ENCODE peak calls at places on chromosome 1, in ten cellular contexts. One of them, this sample, is unnamed. For H3K4me1, the result is how much of the 10 kb centered on the place peaks cover.

GRCh38 chr1:183291802-183292515 is 105.9 kb downstream of the LAMC2 start:
- DNase-seq in heart left ventricle: no peak
- DNase-seq in heart right ventricle: no peak
- DNase-seq in esophagus squamous epithelium: no peak
- DNase-seq in body of pancreas: no peak
- DNase-seq in CD4-positive, alpha-beta memory T cell: no peak
- DNase-seq in lung: no peak
- DNase-seq in fibroblast of lung: peak
- DNase-seq in A549: no peak
- DNase-seq in uterus: peak
- DNase-seq in this sample: no peak

GRCh38 chr1:85137660-85138059 is 63.2 kb downstream of the SYDE2 start:
- DNase-seq in heart left ventricle: peak
- DNase-seq in heart right ventricle: peak
- DNase-seq in esophagus squamous epithelium: no peak
- DNase-seq in body of pancreas: peak
- DNase-seq in CD4-positive, alpha-beta memory T cell: no peak
- DNase-seq in lung: peak
- DNase-seq in fibroblast of lung: peak
- DNase-seq in A549: peak
- DNase-seq in uterus: no peak
- DNase-seq in this sample: peak

GRCh38 chr1:225454067-225454618 is 26.3 kb upstream of the LBR start:
- DNase-seq in heart left ventricle: no peak
- DNase-seq in heart right ventricle: no peak
- DNase-seq in esophagus squamous epithelium: no peak
- DNase-seq in body of pancreas: no peak
- DNase-seq in CD4-positive, alpha-beta memory T cell: no peak
- DNase-seq in lung: no peak
- DNase-seq in fibroblast of lung: no peak
- DNase-seq in A549: no peak
- DNase-seq in uterus: no peak
- DNase-seq in this sample: no peak

GRCh38 chr1:228902781-228903572 is 167.7 kb downstream of the RHOU start:
- DNase-seq in heart left ventricle: peak
- DNase-seq in heart right ventricle: peak
- DNase-seq in esophagus squamous epithelium: peak
- DNase-seq in body of pancreas: peak
- DNase-seq in CD4-positive, alpha-beta memory T cell: no peak
- DNase-seq in lung: peak
- DNase-seq in fibroblast of lung: peak
- DNase-seq in A549: peak
- DNase-seq in uterus: peak
- DNase-seq in this sample: peak

GRCh38 chr1:152044386-152044785 is 7.6 kb upstream of the S100A11 start:
- DNase-seq in heart left ventricle: no peak
- DNase-seq in heart right ventricle: no peak
- DNase-seq in esophagus squamous epithelium: no peak
- DNase-seq in body of pancreas: no peak
- DNase-seq in CD4-positive, alpha-beta memory T cell: no peak
- DNase-seq in lung: no peak
- DNase-seq in fibroblast of lung: no peak
- DNase-seq in A549: no peak
- DNase-seq in uterus: no peak
- DNase-seq in this sample: no peak

GRCh38 chr1:151832318-151832984 is 849 bp upstream of the RORC start:
- DNase-seq in heart left ventricle: peak
- DNase-seq in heart right ventricle: peak
- DNase-seq in esophagus squamous epithelium: no peak
- DNase-seq in body of pancreas: peak
- DNase-seq in CD4-positive, alpha-beta memory T cell: no peak
- DNase-seq in lung: peak
- DNase-seq in fibroblast of lung: no peak
- DNase-seq in A549: no peak
- DNase-seq in uterus: peak
- DNase-seq in this sample: peak

GRCh38 chr1:77468556-77468955 is 186.7 kb downstream of the AK5 start:
- DNase-seq in heart left ventricle: no peak
- DNase-seq in heart right ventricle: no peak
- DNase-seq in esophagus squamous epithelium: no peak
- DNase-seq in body of pancreas: no peak
- DNase-seq in CD4-positive, alpha-beta memory T cell: no peak
- DNase-seq in lung: no peak
- DNase-seq in fibroblast of lung: no peak
- DNase-seq in A549: no peak
- DNase-seq in uterus: no peak
- DNase-seq in this sample: no peak

GRCh38 chr1:51945591-51945990 is 44.9 kb downstream of the RAB3B start:
- DNase-seq in heart left ventricle: no peak
- DNase-seq in heart right ventricle: no peak
- DNase-seq in esophagus squamous epithelium: no peak
- DNase-seq in body of pancreas: no peak
- DNase-seq in CD4-positive, alpha-beta memory T cell: no peak
- DNase-seq in lung: no peak
- DNase-seq in fibroblast of lung: peak
- DNase-seq in A549: no peak
- DNase-seq in uterus: no peak
- DNase-seq in this sample: no peak

GRCh38 chr1:924619-925323 is 1.0 kb downstream of the SAMD11 start:
- DNase-seq in heart left ventricle: no peak
- DNase-seq in heart right ventricle: peak
- DNase-seq in esophagus squamous epithelium: no peak
- DNase-seq in body of pancreas: peak
- DNase-seq in CD4-positive, alpha-beta memory T cell: no peak
- DNase-seq in lung: no peak
- DNase-seq in fibroblast of lung: peak
- DNase-seq in A549: no peak
- DNase-seq in uterus: peak
- DNase-seq in this sample: no peak

GRCh38 chr1:246659594-246660140 is 64.5 kb upstream of the SCCPDH start:
- DNase-seq in heart left ventricle: no peak
- DNase-seq in heart right ventricle: no peak
- DNase-seq in esophagus squamous epithelium: no peak
- DNase-seq in body of pancreas: no peak
- DNase-seq in CD4-positive, alpha-beta memory T cell: no peak
- DNase-seq in lung: no peak
- DNase-seq in fibroblast of lung: no peak
- DNase-seq in A549: no peak
- DNase-seq in uterus: no peak
- DNase-seq in this sample: no peak

DNA sequence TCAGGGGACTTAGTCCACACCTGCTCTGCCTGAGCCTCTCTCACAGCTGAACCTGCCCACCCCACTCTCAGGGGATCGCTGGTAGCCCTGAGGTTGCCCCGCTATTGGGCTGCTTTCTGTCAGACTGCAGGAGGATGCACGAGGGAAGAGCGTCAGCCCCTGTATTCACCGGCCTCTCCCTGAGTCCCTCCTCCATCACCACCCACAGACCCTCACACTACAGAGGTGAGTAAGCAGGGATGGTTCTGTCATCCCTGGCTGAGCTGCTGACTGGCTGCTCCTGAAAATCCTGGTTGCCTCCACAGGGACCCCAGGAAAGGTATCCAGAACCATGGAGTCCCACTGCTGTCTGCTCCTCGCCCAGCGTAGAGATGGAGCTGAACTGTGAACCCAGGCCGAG is 118.7 kb downstream of the SYT2 start:
- DNase-seq in heart left ventricle: no peak
- DNase-seq in heart right ventricle: no peak
- DNase-seq in esophagus squamous epithelium: no peak
- DNase-seq in body of pancreas: no peak
- DNase-seq in CD4-positive, alpha-beta memory T cell: no peak
- DNase-seq in lung: no peak
- DNase-seq in fibroblast of lung: no peak
- DNase-seq in A549: no peak
- DNase-seq in uterus: no peak
- DNase-seq in this sample: no peak
- H3K4me1 ChIP-seq in heart left ventricle: under half
- H3K4me1 ChIP-seq in heart right ventricle: half or more
- H3K4me1 ChIP-seq in esophagus squamous epithelium: half or more
- H3K4me1 ChIP-seq in body of pancreas: under half
- H3K4me1 ChIP-seq in CD4-positive, alpha-beta memory T cell: under half
- H3K4me1 ChIP-seq in lung: under half
- H3K4me1 ChIP-seq in fibroblast of lung: under half
- H3K4me1 ChIP-seq in A549: half or more
- H3K4me1 ChIP-seq in uterus: under half
- H3K4me1 ChIP-seq in this sample: half or more

GRCh38 chr1:21620011-21620410 is 49.1 kb downstream of the RAP1GAP start:
- DNase-seq in heart left ventricle: no peak
- DNase-seq in heart right ventricle: no peak
- DNase-seq in esophagus squamous epithelium: no peak
- DNase-seq in body of pancreas: no peak
- DNase-seq in CD4-positive, alpha-beta memory T cell: no peak
- DNase-seq in lung: no peak
- DNase-seq in fibroblast of lung: no peak
- DNase-seq in A549: no peak
- DNase-seq in uterus: no peak
- DNase-seq in this sample: no peak
- H3K27ac ChIP-seq in heart left ventricle: no peak
- H3K27ac ChIP-seq in heart right ventricle: no peak
- H3K27ac ChIP-seq in esophagus squamous epithelium: no peak
- H3K27ac ChIP-seq in body of pancreas: peak
- H3K27ac ChIP-seq in CD4-positive, alpha-beta memory T cell: no peak
- H3K27ac ChIP-seq in lung: no peak
- H3K27ac ChIP-seq in fibroblast of lung: no peak
- H3K27ac ChIP-seq in A549: no peak
- H3K27ac ChIP-seq in uterus: no peak
- H3K27ac ChIP-seq in this sample: no peak

GRCh38 chr1:53379662-53380002 is 51.8 kb upstream of the LRP8 start:
- DNase-seq in heart left ventricle: no peak
- DNase-seq in heart right ventricle: no peak
- DNase-seq in esophagus squamous epithelium: no peak
- DNase-seq in body of pancreas: no peak
- DNase-seq in CD4-positive, alpha-beta memory T cell: no peak
- DNase-seq in lung: no peak
- DNase-seq in fibroblast of lung: no peak
- DNase-seq in A549: no peak
- DNase-seq in uterus: peak
- DNase-seq in this sample: no peak
- H3K4me3 ChIP-seq in heart left ventricle: no peak
- H3K4me3 ChIP-seq in heart right ventricle: no peak
- H3K4me3 ChIP-seq in esophagus squamous epithelium: no peak
- H3K4me3 ChIP-seq in body of pancreas: no peak
- H3K4me3 ChIP-seq in CD4-positive, alpha-beta memory T cell: no peak
- H3K4me3 ChIP-seq in lung: no peak
- H3K4me3 ChIP-seq in fibroblast of lung: no peak
- H3K4me3 ChIP-seq in A549: no peak
- H3K4me3 ChIP-seq in uterus: no peak
- H3K4me3 ChIP-seq in this sample: no peak

GRCh38 chr1:54329337-54329954 is 76.7 kb downstream of the SSBP3 start:
- DNase-seq in heart left ventricle: peak
- DNase-seq in heart right ventricle: no peak
- DNase-seq in esophagus squamous epithelium: no peak
- DNase-seq in body of pancreas: no peak
- DNase-seq in CD4-positive, alpha-beta memory T cell: no peak
- DNase-seq in lung: no peak
- DNase-seq in fibroblast of lung: no peak
- DNase-seq in A549: no peak
- DNase-seq in uterus: peak
- DNase-seq in this sample: no peak
- H3K4me1 ChIP-seq in heart left ventricle: half or more
- H3K4me1 ChIP-seq in heart right ventricle: half or more
- H3K4me1 ChIP-seq in esophagus squamous epithelium: half or more
- H3K4me1 ChIP-seq in body of pancreas: under half
- H3K4me1 ChIP-seq in CD4-positive, alpha-beta memory T cell: under half
- H3K4me1 ChIP-seq in lung: under half
- H3K4me1 ChIP-seq in fibroblast of lung: under half
- H3K4me1 ChIP-seq in A549: under half
- H3K4me1 ChIP-seq in uterus: half or more
- H3K4me1 ChIP-seq in this sample: half or more

GRCh38 chr1:226735576-226735975 is 3.5 kb downstream of the ITPKB start:
- DNase-seq in heart left ventricle: no peak
- DNase-seq in heart right ventricle: no peak
- DNase-seq in esophagus squamous epithelium: no peak
- DNase-seq in body of pancreas: no peak
- DNase-seq in CD4-positive, alpha-beta memory T cell: no peak
- DNase-seq in lung: no peak
- DNase-seq in fibroblast of lung: no peak
- DNase-seq in A549: no peak
- DNase-seq in uterus: no peak
- DNase-seq in this sample: no peak

GRCh38 chr1:226733309-226733708 is 5.8 kb downstream of the ITPKB start:
- DNase-seq in heart left ventricle: no peak
- DNase-seq in heart right ventricle: no peak
- DNase-seq in esophagus squamous epithelium: no peak
- DNase-seq in body of pancreas: no peak
- DNase-seq in CD4-positive, alpha-beta memory T cell: no peak
- DNase-seq in lung: no peak
- DNase-seq in fibroblast of lung: no peak
- DNase-seq in A549: no peak
- DNase-seq in uterus: no peak
- DNase-seq in this sample: no peak

GRCh38 chr1:226736001-226736907 is 2.8 kb downstream of the ITPKB start:
- DNase-seq in heart left ventricle: peak
- DNase-seq in heart right ventricle: peak
- DNase-seq in esophagus squamous epithelium: no peak
- DNase-seq in body of pancreas: no peak
- DNase-seq in CD4-positive, alpha-beta memory T cell: no peak
- DNase-seq in lung: no peak
- DNase-seq in fibroblast of lung: no peak
- DNase-seq in A549: no peak
- DNase-seq in uterus: peak
- DNase-seq in this sample: peak

GRCh38 chr1:226733876-226734414 is 5.1 kb downstream of the ITPKB start:
- DNase-seq in heart left ventricle: no peak
- DNase-seq in heart right ventricle: no peak
- DNase-seq in esophagus squamous epithelium: no peak
- DNase-seq in body of pancreas: no peak
- DNase-seq in CD4-positive, alpha-beta memory T cell: no peak
- DNase-seq in lung: no peak
- DNase-seq in fibroblast of lung: peak
- DNase-seq in A549: no peak
- DNase-seq in uterus: no peak
- DNase-seq in this sample: no peak

GRCh38 chr1:226734611-226735153 is 4.4 kb downstream of the ITPKB start:
- DNase-seq in heart left ventricle: no peak
- DNase-seq in heart right ventricle: no peak
- DNase-seq in esophagus squamous epithelium: no peak
- DNase-seq in body of pancreas: no peak
- DNase-seq in CD4-positive, alpha-beta memory T cell: no peak
- DNase-seq in lung: no peak
- DNase-seq in fibroblast of lung: no peak
- DNase-seq in A549: no peak
- DNase-seq in uterus: no peak
- DNase-seq in this sample: no peak
- H3K27ac ChIP-seq in heart left ventricle: no peak
- H3K27ac ChIP-seq in heart right ventricle: peak
- H3K27ac ChIP-seq in esophagus squamous epithelium: peak
- H3K27ac ChIP-seq in body of pancreas: no peak
- H3K27ac ChIP-seq in CD4-positive, alpha-beta memory T cell: peak
- H3K27ac ChIP-seq in lung: no peak
- H3K27ac ChIP-seq in fibroblast of lung: no peak
- H3K27ac ChIP-seq in A549: no peak
- H3K27ac ChIP-seq in uterus: peak
- H3K27ac ChIP-seq in this sample: peak